ENCODE peak calls at places on chromosomes 11 and 22, in six cellular contexts. X is naive thymus-derived CD4-positive, alpha-beta T cell; N is NCI-H1417; F is NCI-H146; I is NCI-H2107; R is T-helper 2 cell. Q is an unnamed sample.

GRCh38 chr11:78030429-78031325 is 7.6 kb upstream of the KCTD14 start:
- DNase-seq in X (no peak), N (peak), F (peak), I (peak), R (no peak), Q (peak)

GRCh38 chr11:130428692-130429681 is 578 bp upstream of the ADAMTS8 start:
- DNase-seq in X (no peak), N (peak), F (no peak), I (no peak), R (no peak), Q (no peak)

GRCh38 chr11:103079833-103080232 is 12.1 kb downstream of the DCUN1D5 start:
- DNase-seq in X (no peak), N (no peak), F (no peak), I (no peak), R (no peak), Q (no peak)

GRCh38 chr11:122893131-122893530 is 10.6 kb downstream of the JHY start:
- DNase-seq in X (no peak), N (no peak), F (no peak), I (no peak), R (no peak), Q (no peak)

GRCh38 chr11:64885367-64886286 is 7.2 kb upstream of the EHD1 start:
- DNase-seq in X (no peak), N (peak), F (no peak), I (no peak), R (no peak), Q (no peak)

GRCh38 chr22:47918276-47918928 is 1156.0 kb downstream of the TBC1D22A start:
- DNase-seq in X (no peak), N (no peak), F (peak), I (no peak), R (no peak), Q (no peak)

GRCh38 chr22:50737728-50738648 is at the start of gene ACR:
- DNase-seq in X (no peak), N (no peak), F (no peak), I (no peak), R (no peak), Q (no peak)

GRCh38 chr11:103396237-103396636 is 287.0 kb downstream of the DYNC2H1 start:
- DNase-seq in X (no peak), N (no peak), F (no peak), I (no peak), R (no peak), Q (no peak)

GRCh38 chr11:65095974-65096806 is at the start of gene VPS51:
- DNase-seq in X (peak), N (peak), F (peak), I (peak), R (peak), Q (peak)

GRCh38 chr11:118705111-118705741 is 25.8 kb upstream of the TREH start:
- DNase-seq in X (peak), N (no peak), F (no peak), I (no peak), R (no peak), Q (no peak)

GRCh38 chr11:78339945-78340344 is 77.7 kb downstream of the GAB2 start:
- DNase-seq in X (no peak), N (no peak), F (no peak), I (no peak), R (no peak), Q (no peak)

GRCh38 chr11:15911377-15912044 is 444.8 kb downstream of the SOX6 start:
- DNase-seq in X (no peak), N (no peak), F (no peak), I (no peak), R (no peak), Q (no peak)

GRCh38 chr11:45905095-45905494 is 2.0 kb downstream of the FREY1 start:
- DNase-seq in X (no peak), N (no peak), F (no peak), I (no peak), R (no peak), Q (no peak)

GRCh38 chr11:103624708-103625623 is 411.5 kb upstream of the DDI1 start:
- DNase-seq in X (no peak), N (no peak), F (no peak), I (no peak), R (no peak), Q (peak)

GRCh38 chr11:132898021-132898420 is 634.3 kb downstream of the OPCML start:
- DNase-seq in X (no peak), N (no peak), F (no peak), I (no peak), R (no peak), Q (peak)

GRCh38 chr11:1478011-1478410 is 8.6 kb downstream of the MOB2 start:
- DNase-seq in X (no peak), N (no peak), F (no peak), I (no peak), R (no peak), Q (no peak)

GRCh38 chr11:64347171-64347867 is 7.3 kb downstream of the CCDC88B start:
- DNase-seq in X (no peak), N (no peak), F (no peak), I (no peak), R (no peak), Q (no peak)

GRCh38 chr11:94775576-94776327 is 7.6 kb downstream of the AMOTL1 start:
- DNase-seq in X (no peak), N (no peak), F (peak), I (no peak), R (no peak), Q (no peak)

GRCh38 chr11:66981976-66982578 is 7.0 kb downstream of the C11orf86 start:
- DNase-seq in X (no peak), N (peak), F (peak), I (peak), R (no peak), Q (peak)

GRCh38 chr11:77508031-77508430 is 34.1 kb upstream of the PAK1 start:
- DNase-seq in X (no peak), N (no peak), F (no peak), I (no peak), R (no peak), Q (no peak)

Q was measured in MG63.